ENCODE peak calls at places on chromosomes 13 and 19, in four cellular contexts. U, S, H and T are unnamed samples.

GRCh38 chr13:45782327-45783045 is 69.1 kb downstream of the SIAH3 start:
- DNase-seq in U (no peak), S (no peak), H (no peak), T (no peak)

GRCh38 chr19:49546825-49547565 is 19.2 kb downstream of the RCN3 start:
- DNase-seq in U (peak; percentile 85), S (peak; percentile 74), H (peak; percentile 83), T (peak; percentile 71)

GRCh38 chr19:49403404-49404187 is 15.5 kb downstream of the KASH5 start:
- DNase-seq in U (no peak), S (no peak), H (peak; percentile 3), T (peak; percentile 81)

GRCh38 chr13:48675247-48675646 is 21.5 kb downstream of the CYSLTR2 start:
- DNase-seq in U (no peak), S (no peak), H (no peak), T (no peak)

GRCh38 chr13:113052206-113052605 is 53.4 kb upstream of the F7 start:
- DNase-seq in U (no peak), S (no peak), H (no peak), T (no peak)

GRCh38 chr13:68588623-68589022 is 1358.5 kb upstream of the PCDH9 start:
- DNase-seq in U (peak; percentile 0), S (no peak), H (no peak), T (no peak)

GRCh38 chr19:3234800-3235199 is 10.3 kb downstream of the CELF5 start:
- DNase-seq in U (no peak), S (peak; percentile 53), H (peak; percentile 52), T (peak; percentile 80)

GRCh38 chr13:102870677-102871415 is 25.0 kb downstream of the ERCC5 start:
- DNase-seq in U (peak; percentile 39), S (peak; percentile 38), H (peak; percentile 79), T (peak; percentile 62)

GRCh38 chr13:68506888-68507551 is 1276.9 kb upstream of the PCDH9 start:
- DNase-seq in U (no peak), S (no peak), H (no peak), T (no peak)

GRCh38 chr13:48560657-48561337 is 27.9 kb upstream of the RCBTB2 start:
- DNase-seq in U (no peak), S (no peak), H (no peak), T (no peak)

DNA sequence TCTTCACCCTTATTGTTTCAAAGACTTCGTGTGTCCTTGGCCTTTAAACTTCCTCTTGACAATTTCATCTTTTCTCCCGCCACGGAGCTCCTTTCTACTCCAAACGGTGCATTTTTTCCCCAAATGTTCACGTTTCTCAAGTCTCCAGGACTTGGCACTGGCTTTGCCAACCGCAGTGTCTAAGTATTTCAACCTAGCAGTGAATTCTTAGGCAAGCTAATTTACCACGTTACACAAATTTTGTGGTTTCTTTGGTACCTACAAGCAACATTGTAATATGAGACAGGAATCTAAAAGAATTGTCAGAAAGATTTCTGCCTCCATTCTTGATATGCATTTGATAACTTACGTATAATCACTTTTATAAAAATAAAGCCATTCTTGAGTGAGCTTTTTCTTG is 10.8 kb downstream of the ZIC2 start:
- DNase-seq in U (no peak), S (no peak), H (no peak), T (no peak)
- TF ChIP-seq FOXJ3 in U (no peak), S (no peak), H (no peak), T (no peak)

GRCh38 chr13:107518292-107518691 is 697.0 kb downstream of the LIG4 start:
- DNase-seq in U (no peak), S (no peak), H (no peak), T (no peak)
- TF ChIP-seq FOXJ3 in U (no peak), S (no peak), H (no peak), T (no peak)

GRCh38 chr19:307111-307531 is 15.9 kb upstream of the PLPP2 start:
- DNase-seq in U (no peak), S (no peak), H (peak; percentile 22), T (no peak)
- TF ChIP-seq FOXJ3 in U (no peak), S (no peak), H (no peak), T (no peak)

GRCh38 chr19:47992070-47992469 is at the start of gene BSPH1:
- DNase-seq in U (no peak), S (no peak), H (no peak), T (no peak)
- TF ChIP-seq FOXJ3 in U (no peak), S (no peak), H (no peak), T (no peak)

GRCh38 chr19:32039446-32039845 is 306.0 kb upstream of the ZNF507 start:
- DNase-seq in U (no peak), S (no peak), H (no peak), T (no peak)

GRCh38 chr19:32037998-32038732 is 307.2 kb upstream of the ZNF507 start:
- DNase-seq in U (no peak), S (no peak), H (no peak), T (no peak)

GRCh38 chr19:32040246-32040645 is 305.2 kb upstream of the ZNF507 start:
- DNase-seq in U (no peak), S (no peak), H (no peak), T (no peak)

GRCh38 chr19:32041681-32042292 is 303.6 kb upstream of the ZNF507 start:
- DNase-seq in U (peak; percentile 16), S (peak; percentile 47), H (peak; percentile 72), T (peak; percentile 55)
- TF ChIP-seq FOXJ3 in U (no peak), S (no peak), H (no peak), T (no peak)

GRCh38 chr19:7458675-7459074 is 30.2 kb downstream of the PEX11G start:
- DNase-seq in U (no peak), S (no peak), H (no peak), T (no peak)

GRCh38 chr19:7463575-7463974 is 25.3 kb downstream of the PEX11G start:
- DNase-seq in U (no peak), S (no peak), H (no peak), T (no peak)

GRCh38 chr19:7461841-7462629 is 26.8 kb downstream of the PEX11G start:
- DNase-seq in U (no peak), S (no peak), H (peak; percentile 39), T (peak; percentile 56)

GRCh38 chr19:7459773-7460172 is 29.1 kb downstream of the PEX11G start:
- DNase-seq in U (no peak), S (no peak), H (no peak), T (no peak)

DNA sequence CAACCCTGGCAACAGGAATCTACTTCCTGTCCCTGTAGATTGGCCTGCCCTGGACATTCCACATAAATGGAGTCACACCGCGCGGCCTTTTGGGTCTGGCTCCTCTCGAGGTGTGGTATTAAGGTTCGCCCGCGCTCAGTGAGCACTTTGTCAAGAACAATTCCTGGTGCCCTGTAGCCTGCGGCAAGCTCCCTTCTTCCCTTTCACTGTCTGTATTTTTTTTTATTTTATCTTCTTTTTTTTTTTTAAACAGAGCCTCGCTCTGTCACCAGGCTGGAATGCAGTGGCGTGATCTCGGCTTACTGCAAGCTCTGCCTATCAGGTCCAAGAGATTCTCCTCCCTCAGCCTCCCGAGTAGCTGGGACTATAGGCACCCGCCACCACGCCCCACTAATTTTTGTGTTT is 28.3 kb downstream of the PEX11G start:
- DNase-seq in U (no peak), S (no peak), H (no peak), T (no peak)
- TF ChIP-seq FOXJ3 in U (no peak), S (no peak), H (no peak), T (no peak)

GRCh38 chr19:30704716-30705115 is 332.5 kb downstream of the ZNF536 start:
- DNase-seq in U (no peak), S (no peak), H (no peak), T (no peak)

GRCh38 chr19:30708416-30708815 is 336.2 kb downstream of the ZNF536 start:
- DNase-seq in U (no peak), S (no peak), H (no peak), T (no peak)

GRCh38 chr19:30699871-30700280 is 327.7 kb downstream of the ZNF536 start:
- DNase-seq in U (no peak), S (no peak), H (no peak), T (no peak)

GRCh38 chr19:30701178-30701577 is 329.0 kb downstream of the ZNF536 start:
- DNase-seq in U (no peak), S (no peak), H (no peak), T (no peak)

GRCh38 chr19:30703645-30704044 is 331.5 kb downstream of the ZNF536 start:
- DNase-seq in U (no peak), S (no peak), H (no peak), T (no peak)
- TF ChIP-seq FOXJ3 in U (no peak), S (no peak), H (no peak), T (no peak)

GRCh38 chr13:97429681-97430081 is 4.3 kb upstream of the RAP2A start:
- DNase-seq in U (no peak), S (no peak), H (no peak), T (no peak)
- TF ChIP-seq FOXJ3 in U (no peak), S (no peak), H (no peak), T (no peak)

DNA sequence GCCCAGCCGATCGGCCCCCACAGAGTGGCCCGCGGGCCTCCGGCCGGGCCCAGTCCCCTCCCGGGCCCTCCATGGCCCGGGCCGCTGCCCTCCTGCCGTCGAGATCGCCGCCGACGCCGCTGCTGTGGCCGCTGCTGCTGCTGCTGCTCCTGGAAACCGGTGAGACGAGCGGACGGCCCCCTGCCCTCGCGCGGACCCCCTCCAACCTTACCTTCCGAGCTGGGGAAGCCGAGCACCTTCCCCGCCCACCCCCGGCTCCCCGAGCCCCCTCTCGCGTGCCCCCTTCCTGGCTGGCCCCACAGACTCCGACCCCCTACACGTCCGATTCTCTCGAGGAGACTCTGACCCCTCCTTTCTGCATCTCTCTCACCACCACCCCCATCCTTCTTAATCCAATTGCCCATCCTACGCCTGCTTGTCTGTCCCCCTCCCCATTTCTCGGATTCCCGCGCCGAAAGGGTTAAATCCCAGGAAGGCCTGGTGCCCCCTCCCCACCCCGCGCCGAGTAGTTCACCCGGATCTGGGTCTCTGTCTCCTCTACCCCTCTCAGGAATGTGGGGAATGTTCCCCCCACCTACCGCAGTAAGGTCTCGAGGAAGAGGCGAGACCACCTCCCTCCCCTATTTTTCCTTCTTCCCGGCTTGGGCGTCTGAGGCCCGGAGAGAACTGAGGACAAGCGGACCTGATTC is 502 bp downstream of the NECTIN2 start:
- DNase-seq in U (no peak), S (no peak), H (peak; percentile 48), T (peak; percentile 94)
- TF ChIP-seq FOXJ3 in U (no peak), S (no peak), H (no peak), T (no peak)

GRCh38 chr13:22107549-22107948 is 436.7 kb downstream of the FGF9 start:
- DNase-seq in U (peak; percentile 32), S (no peak), H (no peak), T (no peak)

GRCh38 chr13:22103046-22103445 is 432.2 kb downstream of the FGF9 start:
- DNase-seq in U (no peak), S (no peak), H (no peak), T (peak; percentile 16)

GRCh38 chr13:22102237-22102636 is 431.4 kb downstream of the FGF9 start:
- DNase-seq in U (no peak), S (no peak), H (no peak), T (no peak)

GRCh38 chr13:22106058-22106457 is 435.2 kb downstream of the FGF9 start:
- DNase-seq in U (no peak), S (no peak), H (no peak), T (no peak)

GRCh38 chr13:22103628-22104027 is 432.8 kb downstream of the FGF9 start:
- DNase-seq in U (no peak), S (no peak), H (no peak), T (no peak)
- TF ChIP-seq FOXJ3 in U (no peak), S (no peak), H (no peak), T (no peak)